ENCODE peak calls at places on chromosomes 2 and 18, in six cellular contexts. X is mesenchymal stem cell, G is H9, O is IMR-90, C is H1, J is trophoblast cell. A is an unnamed sample.

GRCh38 chr2:143692162-143692561 is 562.9 kb downstream of the ARHGAP15 start:
- DNase-seq in J (no peak), O (no peak), G (no peak), X (no peak), C (peak; percentile 47), A (no peak)

GRCh38 chr2:234447963-234448362 is 48.9 kb downstream of the ARL4C start:
- DNase-seq in X (peak; percentile 9), C (no peak), G (no peak), O (no peak), J (no peak), A (no peak)

GRCh38 chr2:102620367-102620766 is 1.0 kb downstream of the SLC9A2 start:
- DNase-seq in J (no peak), C (no peak), G (peak; percentile 64), X (no peak), O (no peak), A (no peak)

GRCh38 chr2:49954074-49954473 is 799.8 kb upstream of the FSHR start:
- DNase-seq in X (no peak), J (no peak), G (no peak), O (no peak), C (no peak), A (no peak)

GRCh38 chr18:63198098-63198760 is 121.3 kb downstream of the BCL2 start:
- DNase-seq in C (no peak), J (no peak), G (no peak), X (no peak), O (no peak), A (no peak)

GRCh38 chr2:151906633-151906998 is 78.4 kb upstream of the ARL5A start:
- DNase-seq in O (no peak), X (no peak), J (no peak), G (no peak), C (no peak), A (no peak)

GRCh38 chr2:164981217-164981990 is 26.1 kb upstream of the SLC38A11 start:
- DNase-seq in X (peak; percentile 38), O (peak; percentile 58), C (no peak), J (no peak), G (no peak), A (no peak)

GRCh38 chr2:85435986-85436835 is 17.7 kb downstream of the SH2D6 start:
- DNase-seq in C (no peak), O (no peak), G (no peak), J (no peak), X (no peak), A (no peak)

GRCh38 chr2:22626621-22627020 is 758.4 kb upstream of the KLHL29 start:
- DNase-seq in C (peak; percentile 69), X (no peak), J (no peak), G (peak; percentile 52), O (no peak), A (no peak)

GRCh38 chr2:96267159-96267971 is 1.3 kb downstream of the CIAO1 start:
- DNase-seq in J (no peak), C (peak; percentile 52), O (peak; percentile 37), X (peak; percentile 61), G (peak; percentile 51), A (no peak)

GRCh38 chr18:70781860-70782453 is 493.1 kb downstream of the SOCS6 start:
- DNase-seq in O (peak; percentile 1), G (peak; percentile 59), C (peak; percentile 86), X (no peak), J (no peak), A (peak; percentile 75)

GRCh38 chr18:32177530-32177929 is 12.3 kb upstream of the MEP1B start:
- DNase-seq in G (no peak), O (no peak), J (no peak), X (no peak), C (no peak), A (no peak)

GRCh38 chr2:130819226-130819914 is 17.3 kb upstream of the ARHGEF4 start:
- DNase-seq in X (no peak), C (peak; percentile 54), G (no peak), J (no peak), O (no peak), A (no peak)

GRCh38 chr2:32284321-32284720 is 6.6 kb downstream of the YIPF4 start:
- DNase-seq in X (peak; percentile 65), J (no peak), G (no peak), O (peak; percentile 68), C (no peak), A (no peak)

GRCh38 chr18:77254711-77255110 is 5.1 kb downstream of the GALR1 start:
- DNase-seq in X (no peak), G (no peak), O (no peak), C (no peak), J (no peak), A (no peak)

GRCh38 chr2:45836740-45837139 is 185.3 kb downstream of the PRKCE start:
- DNase-seq in J (no peak), C (no peak), G (no peak), X (no peak), O (no peak), A (no peak)

GRCh38 chr18:48135436-48135966 is 205.0 kb upstream of the SMAD2 start:
- DNase-seq in O (no peak), G (no peak), X (no peak), C (no peak), J (no peak), A (no peak)
- H3K9ac ChIP-seq in O (no peak overlapping the region), G (no peak overlapping the region), X (no peak overlapping the region), C (no peak overlapping the region), J (no peak overlapping the region), A (no peak overlapping the region)

GRCh38 chr2:207046642-207047213 is 107.4 kb downstream of the CPO start:
- DNase-seq in J (no peak), G (no peak), C (no peak), X (peak; percentile 64), O (no peak), A (no peak)

GRCh38 chr2:207049122-207049521 is 109.8 kb downstream of the CPO start:
- DNase-seq in C (no peak), X (no peak), G (no peak), J (no peak), O (no peak), A (no peak)

GRCh38 chr2:207045531-207045930 is 106.2 kb downstream of the CPO start:
- DNase-seq in J (no peak), C (no peak), G (no peak), X (no peak), O (peak; percentile 14), A (no peak)

GRCh38 chr2:207051345-207051959 is 112.1 kb downstream of the CPO start:
- DNase-seq in O (peak; percentile 65), J (no peak), G (no peak), C (no peak), X (no peak), A (no peak)

GRCh38 chr2:207048421-207048820 is 109.1 kb downstream of the CPO start:
- DNase-seq in C (no peak), O (peak; percentile 12), G (no peak), J (no peak), X (peak; percentile 44), A (no peak)
- H2BK5ac ChIP-seq in C (no peak overlapping the region), O (no peak overlapping the region), G (no peak overlapping the region), J (no peak overlapping the region), X (no peak overlapping the region), A (no peak overlapping the region)

DNA sequence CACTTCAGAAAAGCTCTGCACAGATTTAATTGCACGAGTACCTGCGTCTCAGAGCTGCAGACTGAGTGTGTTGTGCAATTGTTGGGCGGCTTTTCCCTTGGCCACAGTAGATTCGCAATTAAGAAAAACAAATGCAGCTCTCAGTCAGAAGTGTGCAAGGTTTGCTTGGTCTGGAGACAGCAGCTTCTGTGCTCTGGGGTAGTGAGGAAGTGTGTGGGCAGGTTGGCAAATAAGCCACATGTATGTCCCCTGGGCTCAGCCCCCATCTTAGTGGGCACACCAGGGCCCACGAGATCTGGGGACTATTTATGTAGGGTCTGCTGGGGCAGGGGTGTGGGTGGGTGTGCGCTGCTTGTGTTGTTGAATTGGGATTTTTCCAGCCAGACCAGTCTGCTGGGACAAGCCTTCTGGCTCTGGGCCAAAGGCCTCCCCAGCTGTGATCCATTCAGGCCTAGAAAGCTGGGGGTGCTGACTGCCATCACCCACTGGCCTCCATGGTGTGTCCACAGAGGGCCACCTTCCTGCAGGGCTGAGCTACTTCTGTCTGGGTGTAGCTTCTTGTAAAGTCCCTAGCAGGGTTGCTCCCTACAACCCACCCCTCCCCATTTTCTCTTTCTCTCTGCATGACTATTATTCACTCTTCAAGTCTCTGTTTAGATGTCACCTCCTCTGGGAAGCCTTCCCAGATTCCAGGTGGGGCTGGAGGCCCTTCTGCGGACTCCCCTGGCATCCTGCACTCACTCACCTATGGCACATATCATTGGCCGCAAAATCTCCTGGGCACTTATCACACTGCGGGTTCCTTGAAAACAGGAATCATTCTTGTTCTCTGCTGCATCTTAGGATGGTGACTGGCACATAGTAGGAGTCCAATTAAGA is 67.8 kb downstream of the ODC1 start:
- DNase-seq in X (no peak), J (no peak), C (no peak), G (no peak), O (peak; percentile 23), A (no peak)
- H3K14ac ChIP-seq in X (no peak overlapping the region), J (no peak overlapping the region), C (no peak overlapping the region), G (no peak overlapping the region), O (no peak overlapping the region), A (no peak overlapping the region)

GRCh38 chr2:38977047-38977446 is 87.4 kb downstream of the ARHGEF33 start:
- DNase-seq in G (no peak), X (no peak), O (no peak), J (no peak), C (no peak), A (no peak)

GRCh38 chr2:38975009-38975408 is 85.3 kb downstream of the ARHGEF33 start:
- DNase-seq in G (no peak), X (no peak), O (no peak), J (no peak), C (no peak), A (no peak)

GRCh38 chr2:38971377-38971776 is 81.7 kb downstream of the ARHGEF33 start:
- DNase-seq in G (no peak), C (no peak), J (no peak), O (no peak), X (no peak), A (no peak)

GRCh38 chr2:38978504-38978903 is 88.8 kb downstream of the ARHGEF33 start:
- DNase-seq in C (no peak), J (no peak), X (no peak), G (no peak), O (no peak), A (no peak)

GRCh38 chr2:38973266-38973665 is 83.6 kb downstream of the ARHGEF33 start:
- DNase-seq in X (no peak), G (no peak), O (no peak), C (no peak), J (no peak), A (no peak)
- H3K9ac ChIP-seq in X (no peak overlapping the region), G (no peak overlapping the region), O (no peak overlapping the region), C (no peak overlapping the region), J (no peak overlapping the region), A (no peak overlapping the region)

DNA sequence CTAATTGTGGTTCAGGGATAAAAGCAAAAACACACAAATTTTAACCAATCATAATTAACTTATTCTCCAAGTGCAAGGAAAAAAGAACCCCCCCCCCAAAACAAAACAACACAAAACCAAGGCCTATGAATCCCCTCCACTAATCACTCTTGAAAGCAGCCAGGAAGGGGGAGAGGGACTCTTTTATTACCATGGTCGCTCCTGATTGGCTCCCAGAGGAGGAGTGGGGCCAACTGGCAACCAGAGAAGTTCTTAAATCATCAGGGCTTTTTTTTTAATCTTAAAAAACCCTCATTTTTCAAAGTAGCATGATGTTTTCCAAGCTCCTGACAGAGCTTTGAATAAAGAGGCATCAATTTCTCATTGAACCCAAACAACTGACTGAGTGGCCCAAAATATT is 258.7 kb downstream of the CYRIA start:
- DNase-seq in O (no peak), C (no peak), X (no peak), G (no peak), J (no peak), A (no peak)
- H2BK5ac ChIP-seq in O (no peak overlapping the region), C (no peak overlapping the region), X (no peak overlapping the region), G (no peak overlapping the region), J (no peak overlapping the region), A (no peak overlapping the region)